ENCODE peak calls at places on chromosome 9, in nine cellular contexts. Q, J, T, N, A, X, I, O and S are unnamed samples.

GRCh38 chr9:123715258-123715657 is 214.7 kb downstream of the DENND1A start:
- DNase-seq in I (no peak), Q (no peak), O (no peak), T (no peak), X (no peak), A (no peak), J (no peak), N (no peak), S (no peak)

GRCh38 chr9:114310471-114311450 is 12.1 kb upstream of the ORM1 start:
- DNase-seq in O (no peak), J (no peak), X (no peak), Q (no peak), T (no peak), N (peak), A (no peak), I (no peak), S (no peak)

GRCh38 chr9:131028931-131029573 is 20.1 kb downstream of the LAMC3 start:
- DNase-seq in O (no peak), Q (no peak), T (no peak), A (no peak), N (no peak), X (no peak), I (no peak), J (no peak), S (no peak)

GRCh38 chr9:130423272-130423671 is 21.5 kb upstream of the ASS1 start:
- DNase-seq in J (no peak), N (no peak), X (no peak), T (no peak), Q (no peak), O (no peak), A (no peak), I (no peak), S (no peak)

GRCh38 chr9:8895498-8896224 is 1096.1 kb upstream of the DMAC1 start:
- DNase-seq in T (no peak), X (peak), O (no peak), A (no peak), I (no peak), N (no peak), J (peak), Q (no peak), S (no peak)

GRCh38 chr9:18190671-18191374 is 283.1 kb upstream of the ADAMTSL1 start:
- DNase-seq in O (no peak), Q (no peak), T (no peak), N (no peak), X (no peak), A (no peak), J (no peak), I (no peak), S (no peak)

GRCh38 chr9:137085918-137086530 is 761 bp upstream of the MAN1B1 start:
- DNase-seq in I (peak), A (no peak), Q (peak), O (no peak), T (no peak), X (peak), N (peak), J (peak), S (peak)

GRCh38 chr9:83296123-83296522 is 233.2 kb upstream of the RASEF start:
- DNase-seq in J (peak), X (no peak), Q (no peak), N (no peak), I (peak), O (no peak), T (no peak), A (no peak), S (no peak)

GRCh38 chr9:13992136-13992798 is 321.7 kb downstream of the NFIB start:
- DNase-seq in A (no peak), J (no peak), X (peak), O (no peak), I (peak), Q (no peak), T (no peak), N (no peak), S (no peak)

GRCh38 chr9:35942286-35942685 is 15.7 kb downstream of the OR2S2 start:
- DNase-seq in I (no peak), Q (no peak), N (no peak), J (no peak), A (no peak), O (no peak), X (no peak), T (no peak), S (no peak)

GRCh38 chr9:98323051-98323830 is 67.8 kb upstream of the TBC1D2 start:
- DNase-seq in X (no peak), J (no peak), I (no peak), T (no peak), A (no peak), N (no peak), O (no peak), Q (no peak), S (no peak)

GRCh38 chr9:90219548-90220118 is 423.0 kb downstream of the DIRAS2 start:
- DNase-seq in X (peak), N (no peak), T (no peak), A (no peak), O (no peak), Q (no peak), I (peak), J (peak), S (peak)

GRCh38 chr9:78573205-78573604 is 276.3 kb downstream of the PSAT1 start:
- DNase-seq in T (no peak), I (no peak), O (no peak), N (no peak), X (no peak), Q (no peak), A (no peak), J (peak), S (no peak)

GRCh38 chr9:128550770-128551651 is 1.4 kb upstream of the SPTAN1 start:
- DNase-seq in T (no peak), N (peak), X (peak), J (peak), Q (peak), A (no peak), I (peak), O (no peak), S (no peak)

GRCh38 chr9:88106492-88106891 is 31.8 kb downstream of the SPATA31C2 start:
- DNase-seq in Q (peak), O (no peak), I (peak), T (no peak), A (no peak), N (no peak), J (peak), X (peak), S (no peak)

GRCh38 chr9:89234636-89235035 is 56.0 kb upstream of the SHC3 start:
- DNase-seq in A (no peak), O (no peak), I (no peak), T (no peak), X (no peak), J (peak), N (no peak), Q (peak), S (no peak)

GRCh38 chr9:134814598-134815215 is 65.9 kb upstream of the FCN2 start:
- DNase-seq in A (no peak), T (no peak), Q (peak), J (no peak), X (peak), O (no peak), I (peak), N (no peak), S (no peak)

GRCh38 chr9:5851445-5851844 is 18.5 kb upstream of the ERMP1 start:
- DNase-seq in N (peak), A (peak), X (peak), O (peak), J (no peak), I (peak), T (peak), Q (no peak), S (no peak)

GRCh38 chr9:16434522-16434921 is 435.9 kb downstream of the BNC2 start:
- DNase-seq in J (no peak), I (no peak), A (no peak), T (peak), X (peak), Q (peak), O (no peak), N (no peak), S (no peak)

GRCh38 chr9:692636-693459 is 148.6 kb upstream of the DMRT1 start:
- DNase-seq in N (no peak), I (peak), T (no peak), O (no peak), A (no peak), X (peak), J (no peak), Q (no peak), S (no peak)

GRCh38 chr9:31140316-31140715 is 1244.1 kb upstream of the ACO1 start:
- DNase-seq in N (no peak), I (peak), X (peak), J (peak), O (peak), A (no peak), Q (no peak), T (peak), S (no peak)

GRCh38 chr9:134185536-134186011 is 21.2 kb upstream of the RNU6ATAC start:
- DNase-seq in O (no peak), X (no peak), J (no peak), A (no peak), N (no peak), Q (no peak), T (no peak), I (no peak), S (no peak)